ENCODE peak calls at places on chromosomes 11 and 22, in four cellular contexts. E is heart left ventricle, C is skeletal muscle cell, V is mammary epithelial cell. Y is an unnamed sample.

GRCh38 chr11:132028380-132029240 is 658.2 kb downstream of the NTM start:
- DNase-seq in E (no peak), C (peak), V (no peak), Y (no peak)

GRCh38 chr22:35506259-35506570 is 34.4 kb upstream of the RASD2 start:
- DNase-seq in C (no peak), V (peak), E (no peak), Y (peak)

GRCh38 chr22:36334081-36334831 is 53.5 kb downstream of the MYH9 start:
- DNase-seq in V (no peak), E (peak), C (no peak), Y (no peak)

GRCh38 chr11:33655842-33656600 is 44.6 kb downstream of the C11orf91 start:
- DNase-seq in E (no peak), C (no peak), V (peak), Y (no peak)

GRCh38 chr11:131975624-131976420 is 605.4 kb downstream of the NTM start:
- DNase-seq in C (no peak), E (no peak), V (no peak), Y (no peak)

GRCh38 chr11:9017773-9018172 is 14.0 kb upstream of the NRIP3 start:
- DNase-seq in E (peak), C (peak), V (no peak), Y (no peak)

GRCh38 chr22:47337161-47337621 is 574.7 kb downstream of the TBC1D22A start:
- DNase-seq in V (no peak), C (peak), E (no peak), Y (peak)

GRCh38 chr11:29306527-29306926 is 710.3 kb downstream of the KCNA4 start:
- DNase-seq in V (peak), C (no peak), E (no peak), Y (peak)

GRCh38 chr11:133907841-133908241 is 48.9 kb downstream of the IGSF9B start:
- DNase-seq in E (no peak), V (no peak), C (no peak), Y (no peak)

GRCh38 chr22:42889290-42889689 is 32.2 kb upstream of the ARFGAP3 start:
- DNase-seq in C (no peak), V (no peak), E (no peak), Y (no peak)

GRCh38 chr11:3952715-3953114 is 97.3 kb downstream of the STIM1 start:
- DNase-seq in C (no peak), V (no peak), E (no peak), Y (no peak)

GRCh38 chr11:18669211-18669593 is 29.4 kb upstream of the TMEM86A start:
- DNase-seq in V (peak), C (no peak), E (no peak), Y (no peak)

GRCh38 chr11:46920709-46921108 is 2.4 kb upstream of the LRP4 start:
- DNase-seq in C (peak), E (no peak), V (peak), Y (peak)

GRCh38 chr11:65580756-65581155 is 4.9 kb downstream of the EHBP1L1 start:
- DNase-seq in C (no peak), V (no peak), E (no peak), Y (no peak)

GRCh38 chr11:65584102-65584501 is 8.2 kb downstream of the EHBP1L1 start:
- DNase-seq in V (no peak), C (no peak), E (no peak), Y (no peak)

GRCh38 chr11:65580031-65580692 is 4.3 kb downstream of the EHBP1L1 start:
- DNase-seq in E (no peak), V (no peak), C (no peak), Y (no peak)

GRCh38 chr11:65583589-65583988 is 7.7 kb downstream of the EHBP1L1 start:
- DNase-seq in C (no peak), E (no peak), V (no peak), Y (no peak)

DNA sequence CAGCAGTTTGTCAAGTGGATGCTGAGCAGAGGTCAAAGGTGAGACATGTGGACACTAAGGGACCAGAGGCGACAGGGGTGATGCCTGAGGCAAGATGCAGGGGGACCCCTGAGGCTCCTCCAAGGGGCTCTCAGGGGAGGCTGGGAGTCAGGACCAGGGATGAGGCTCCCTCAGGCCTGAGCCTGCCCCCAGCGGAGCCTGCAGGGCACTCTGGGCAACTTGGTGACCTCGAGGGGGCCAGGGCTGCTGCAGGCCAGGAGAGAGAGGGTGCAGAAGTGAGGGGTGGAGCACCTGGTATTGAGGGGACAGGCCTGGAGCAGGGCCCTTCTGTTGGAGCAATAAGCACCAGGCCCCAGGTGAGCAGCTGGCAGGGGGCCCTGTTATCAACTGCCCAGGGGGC is 6.1 kb downstream of the EHBP1L1 start:
- DNase-seq in V (no peak), E (no peak), C (no peak), Y (no peak)
- H3K4me3 ChIP-seq in V (no peak), E (no peak), C (no peak), Y (no peak)

GRCh38 chr22:20298110-20298802 is 21.6 kb downstream of the DGCR6L start:
- DNase-seq in C (no peak), E (no peak), V (peak), Y (no peak)
- H3K4me3 ChIP-seq in C (no peak), E (peak), V (no peak), Y (no peak)

DNA sequence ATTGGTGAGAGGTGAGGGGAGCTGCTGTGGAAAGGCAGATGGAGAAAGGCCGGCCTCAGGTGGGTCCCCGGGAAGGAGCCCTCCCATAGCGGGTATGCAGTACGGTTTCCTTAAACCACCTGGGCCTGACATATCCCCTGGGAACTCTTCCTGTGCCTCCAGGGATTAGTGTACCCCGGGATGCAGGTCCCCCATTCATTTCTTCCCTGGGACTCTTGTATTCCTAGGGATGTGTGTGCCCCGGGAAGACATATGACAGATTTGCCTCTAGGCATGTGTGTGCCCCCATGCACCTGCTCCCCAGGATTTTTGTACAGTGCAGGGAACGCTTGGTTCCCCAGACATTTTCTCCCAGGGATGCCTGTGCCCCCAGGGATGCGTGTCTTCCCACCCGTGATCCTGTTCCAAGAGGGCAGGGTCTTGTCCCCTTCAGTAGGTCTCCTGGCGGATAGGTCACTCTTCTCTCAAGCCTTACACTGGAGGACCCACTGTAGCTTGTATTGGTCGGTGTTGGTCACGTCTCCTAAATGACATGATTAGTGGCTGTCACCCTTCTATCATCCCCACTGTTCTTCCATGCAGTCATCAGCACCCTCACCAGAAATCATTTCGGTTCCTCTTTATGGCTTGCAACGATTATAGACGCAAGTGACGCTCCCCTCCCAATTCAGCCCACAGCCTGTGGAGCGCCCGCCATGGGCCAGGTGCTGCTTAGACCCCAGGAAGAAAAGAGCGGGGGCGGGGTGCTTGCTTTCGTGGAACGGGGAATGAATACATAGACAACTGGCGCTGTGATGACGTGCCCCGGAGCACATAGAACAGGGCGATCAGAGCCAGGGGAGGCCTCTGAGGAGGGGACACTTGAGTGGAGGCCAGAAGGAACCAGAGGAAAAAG is 1.3 kb downstream of the PARVB start:
- DNase-seq in V (no peak), E (no peak), C (no peak), Y (no peak)
- H3K4me3 ChIP-seq in V (no peak), E (peak), C (peak), Y (peak)

DNA sequence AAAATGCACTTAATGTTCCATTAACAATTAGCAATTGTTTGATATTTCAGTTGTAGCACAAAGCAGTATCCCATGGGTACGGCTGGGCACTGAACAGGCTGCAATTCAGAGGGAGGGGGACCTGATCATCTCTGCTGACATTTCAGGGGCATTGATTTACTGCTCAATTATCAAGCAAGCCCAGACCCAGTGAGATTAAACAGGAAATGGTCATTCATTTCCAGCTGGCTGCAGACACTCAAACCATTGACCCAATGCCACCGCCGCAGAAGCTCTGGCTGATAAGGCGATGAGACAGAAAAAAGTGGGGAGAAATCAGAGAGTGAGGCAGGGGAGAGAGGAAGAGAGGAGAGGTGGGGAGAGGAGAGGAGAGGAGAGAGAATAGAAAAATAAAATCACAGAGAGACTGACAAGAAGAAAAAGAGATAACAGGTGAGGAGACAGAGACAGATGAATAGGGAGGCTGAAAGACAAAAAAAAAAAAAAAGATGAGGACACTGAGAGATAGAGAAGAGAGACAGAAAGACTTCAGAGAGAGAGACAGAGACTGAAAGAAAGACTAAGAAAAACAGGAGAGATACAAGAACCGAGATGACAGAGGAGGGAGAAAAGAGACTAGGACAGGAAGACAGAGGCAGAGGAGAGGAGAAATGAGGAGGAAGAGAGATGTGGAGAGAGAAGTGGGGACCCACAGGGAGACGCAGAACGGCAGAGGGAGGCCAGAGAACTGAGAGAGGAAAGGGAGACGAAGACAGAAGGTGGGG is 962 bp downstream of the GPR83 start:
- DNase-seq in V (no peak), C (no peak), E (no peak), Y (no peak)
- H3K4me3 ChIP-seq in V (no peak), C (no peak), E (peak), Y (no peak)

GRCh38 chr22:38900677-38901076 is 28.7 kb upstream of the CBX6 start:
- DNase-seq in E (no peak), C (no peak), V (no peak), Y (no peak)
- H3K4me3 ChIP-seq in E (no peak), C (no peak), V (no peak), Y (no peak)

GRCh38 chr22:45975266-45976161 is 1.4 kb downstream of the WNT7B start:
- DNase-seq in C (no peak), E (no peak), V (peak), Y (no peak)
- H3K4me3 ChIP-seq in C (no peak), E (no peak), V (no peak), Y (peak)

Y was measured in AG04450.